ENCODE peak calls at places on chromosomes 3 and 15, in four cellular contexts. J is HCT116, Q is uterus, V is body of pancreas. S is an unnamed sample.

GRCh38 chr15:44157679-44158078 is 37.4 kb downstream of the FRMD5 start:
- DNase-seq in J (peak; percentile 96), V (no peak), Q (no peak), S (no peak)

GRCh38 chr3:149442845-149443544 is 31.5 kb upstream of the TM4SF4 start:
- DNase-seq in J (peak; percentile 4), V (no peak), Q (no peak), S (no peak)

GRCh38 chr15:37252530-37252929 is 152.2 kb upstream of the MEIS2 start:
- DNase-seq in Q (no peak), V (no peak), J (no peak), S (no peak)

GRCh38 chr3:112773864-112774263 is 72.8 kb downstream of the CD200R1L start:
- DNase-seq in V (no peak), Q (no peak), J (no peak), S (no peak)

GRCh38 chr3:7469866-7470265 is 609.0 kb downstream of the GRM7 start:
- DNase-seq in J (no peak), Q (no peak), V (no peak), S (no peak)

GRCh38 chr3:174863488-174863887 is 4.4 kb downstream of the NAALADL2 start:
- DNase-seq in V (no peak), Q (no peak), J (peak; percentile 39), S (no peak)

GRCh38 chr3:9347887-9348286 is 15.0 kb upstream of the THUMPD3 start:
- DNase-seq in J (no peak), V (no peak), Q (no peak), S (no peak)

GRCh38 chr3:179482857-179483256 is 31.6 kb upstream of the GNB4 start:
- DNase-seq in V (no peak), J (no peak), Q (no peak), S (no peak)

GRCh38 chr3:69746119-69746518 is 6.9 kb downstream of the MITF start:
- DNase-seq in Q (no peak), V (no peak), J (no peak), S (no peak)

GRCh38 chr3:110456438-110457138 is 615.0 kb upstream of the NECTIN3 start:
- DNase-seq in Q (no peak), J (no peak), V (no peak), S (no peak)

GRCh38 chr3:38140326-38141172 is 2.1 kb downstream of the MYD88 start:
- DNase-seq in V (peak; percentile 8), J (no peak), Q (no peak), S (no peak)
- TF ChIP-seq CTCF in V (no peak), J (peak; percentile 9), Q (no peak), S (no peak)

GRCh38 chr15:42736793-42737528 is at the start of gene CDAN1:
- DNase-seq in J (peak; percentile 38), V (peak; percentile 95), Q (peak; percentile 94), S (peak; percentile 94)
- TF ChIP-seq POLR2A in J (peak; percentile 69), V (peak; percentile 84), Q (peak; percentile 71), S (peak; percentile 4)

DNA sequence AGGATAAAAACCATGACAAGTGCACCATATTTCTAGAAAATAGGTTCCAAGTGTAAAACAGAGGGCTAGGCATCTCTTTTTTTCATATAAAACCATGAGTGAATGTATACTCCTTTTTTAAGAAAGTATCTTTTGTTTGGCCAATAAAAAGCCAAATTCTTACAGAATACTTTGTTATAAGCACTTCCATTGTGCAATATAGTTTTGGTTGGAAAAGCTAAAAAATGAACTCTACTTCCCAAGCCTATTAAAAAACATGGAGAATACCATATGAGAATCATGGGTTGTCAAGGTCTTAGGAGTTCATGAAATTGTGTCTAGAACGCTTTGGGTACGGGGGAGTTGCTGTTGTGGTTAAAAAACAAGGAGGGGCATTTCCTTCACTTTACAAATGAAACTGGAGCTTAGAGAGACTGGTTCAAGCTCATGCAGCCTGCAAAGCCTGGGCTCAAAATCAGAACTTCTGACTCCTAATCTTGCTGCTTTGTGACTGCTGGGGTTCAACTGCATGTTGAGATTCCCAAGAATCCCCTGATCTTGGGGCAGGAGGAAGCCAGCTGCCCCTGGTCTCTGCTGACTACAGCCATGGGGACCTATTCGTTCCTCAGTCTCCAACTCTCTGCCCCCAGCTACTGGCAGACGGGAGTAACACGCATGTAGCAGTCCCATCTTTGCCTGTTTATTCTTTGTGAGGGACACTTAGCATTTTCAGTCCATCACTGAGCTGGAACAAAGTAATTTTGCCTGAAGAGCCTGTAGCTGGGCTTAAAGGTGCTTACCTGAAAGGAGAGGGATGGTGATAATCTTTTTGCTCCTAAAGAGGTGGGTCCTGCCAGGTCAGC is 229.1 kb downstream of the CHST2 start:
- DNase-seq in J (no peak), Q (no peak), V (no peak), S (no peak)
- TF ChIP-seq CTCF in J (peak; percentile 36), Q (no peak), V (no peak), S (no peak)

GRCh38 chr3:43690400-43691119 is at the start of gene ABHD5:
- DNase-seq in V (peak; percentile 92), Q (peak; percentile 92), J (peak; percentile 88), S (peak; percentile 89)
- TF ChIP-seq POLR2A in V (peak; percentile 100), Q (peak; percentile 95), J (peak; percentile 99), S (peak; percentile 81)

GRCh38 chr3:55868347-55868746 is 381.2 kb upstream of the WNT5A start:
- DNase-seq in J (no peak), Q (no peak), V (no peak), S (no peak)
- TF ChIP-seq CTCF in J (no peak), Q (no peak), V (no peak), S (no peak)

GRCh38 chr3:43246956-43247355 is 39.4 kb upstream of the SNRK start:
- DNase-seq in J (no peak), Q (no peak), V (no peak), S (peak; percentile 42)
- TF ChIP-seq POLR2A in J (no peak), Q (no peak), V (no peak), S (no peak)

DNA sequence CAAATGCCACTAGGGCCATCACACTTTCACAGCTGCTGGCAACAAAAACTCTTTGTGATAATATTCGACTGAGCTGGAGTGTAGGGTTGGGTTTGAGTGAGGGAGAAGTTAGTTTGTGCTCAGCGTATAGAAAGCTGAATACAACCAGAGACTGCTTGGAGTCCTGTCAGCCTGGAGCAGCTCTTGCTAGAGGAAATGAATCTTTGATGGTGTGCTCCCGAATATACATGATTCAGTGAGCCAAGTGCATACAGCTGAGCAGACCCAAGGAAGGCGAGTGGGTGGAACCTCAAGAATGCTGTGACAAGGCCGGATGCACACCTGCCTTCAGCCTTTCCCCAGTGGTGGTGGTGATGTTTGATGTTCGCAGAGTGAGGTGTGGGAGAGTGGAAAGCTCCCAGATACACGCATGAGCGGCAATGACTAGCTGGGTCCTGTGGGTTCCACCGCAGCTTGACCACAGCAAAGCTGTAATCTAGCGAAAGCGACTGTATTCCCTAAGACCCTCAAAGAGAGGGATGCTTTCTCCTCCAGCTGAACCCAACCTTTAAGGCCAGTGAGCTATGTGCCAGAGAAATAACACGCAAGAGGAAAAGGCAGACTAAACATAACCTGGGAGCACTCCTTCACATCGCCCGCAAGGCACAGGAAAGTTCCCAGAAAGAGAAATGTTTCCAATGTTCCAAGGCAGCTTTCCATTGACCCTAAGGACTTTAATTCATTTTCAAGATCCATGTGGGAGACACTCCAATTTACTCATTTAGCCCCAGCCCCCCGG is 1.2 kb downstream of the ARHGEF3 start:
- DNase-seq in J (no peak), Q (no peak), V (peak; percentile 47), S (no peak)
- TF ChIP-seq CTCF in J (no peak), Q (no peak), V (peak; percentile 6), S (no peak)

GRCh38 chr3:194638991-194639605 is 5.9 kb upstream of the TMEM44 start:
- DNase-seq in Q (no peak), J (no peak), V (no peak), S (no peak)
- TF ChIP-seq POLR2A in Q (no peak), J (no peak), V (no peak), S (no peak)

GRCh38 chr3:25662921-25663320 is 1.8 kb downstream of the TOP2B start:
- DNase-seq in J (no peak), V (no peak), Q (no peak), S (no peak)

GRCh38 chr3:25664066-25664809 is 469 bp downstream of the TOP2B start:
- DNase-seq in J (peak; percentile 3), Q (peak; percentile 73), V (peak; percentile 61), S (peak; percentile 80)

GRCh38 chr3:25663324-25664065 is 1.2 kb downstream of the TOP2B start:
- DNase-seq in V (peak; percentile 19), Q (no peak), J (peak; percentile 8), S (no peak)

GRCh38 chr3:25664810-25665645 is at the start of gene TOP2B:
- DNase-seq in J (peak; percentile 86), V (peak; percentile 94), Q (peak; percentile 96), S (peak; percentile 97)

GRCh38 chr3:25661694-25662455 is 2.8 kb downstream of the TOP2B start:
- DNase-seq in J (no peak), V (no peak), Q (no peak), S (no peak)
- TF ChIP-seq CTCF in J (no peak), V (peak; percentile 8), Q (no peak), S (no peak)

DNA sequence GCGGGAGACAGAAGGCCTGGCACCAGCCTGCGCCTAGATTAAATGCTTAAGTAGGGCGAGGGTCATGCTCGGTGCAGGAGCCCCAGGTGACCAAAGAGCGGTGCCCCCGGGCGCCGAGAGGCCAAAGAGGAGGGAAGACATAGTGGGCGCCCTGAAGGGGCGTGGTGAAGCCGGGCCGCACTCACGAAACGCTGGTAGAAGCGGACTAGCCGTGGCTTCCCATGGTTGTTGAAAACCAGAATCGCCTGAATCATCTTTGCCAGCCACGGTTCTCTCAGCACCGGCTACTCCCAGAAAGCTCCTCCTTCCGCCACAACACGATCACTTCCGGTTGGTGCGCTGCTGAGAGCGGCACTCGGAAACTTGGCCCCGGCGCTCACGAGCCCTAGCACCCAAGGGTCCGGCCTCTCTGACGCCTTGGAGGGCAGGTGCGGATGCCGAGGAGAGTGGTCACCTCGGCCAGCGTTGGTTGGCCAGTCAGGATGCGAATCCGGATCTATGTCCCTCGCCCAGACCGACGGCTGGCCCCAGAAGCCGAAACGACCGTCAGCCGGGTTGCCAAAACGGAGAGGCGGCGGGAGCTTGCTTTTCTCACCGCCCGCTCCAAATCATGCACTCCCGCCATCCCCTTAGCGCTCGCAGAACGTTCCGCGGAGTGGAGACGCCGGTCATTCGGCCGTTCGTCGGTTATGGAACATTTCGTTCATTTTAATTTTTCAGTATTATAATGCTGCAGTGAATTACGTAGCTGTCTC is at the start of gene AP3S2:
- DNase-seq in J (peak; percentile 92), Q (peak; percentile 90), V (peak; percentile 94), S (peak; percentile 93)
- TF ChIP-seq POLR2A in J (no peak), Q (peak; percentile 54), V (peak; percentile 91), S (no peak)